ENCODE peak calls at places on chromosomes 11 and 22, in six cellular contexts. Z is OCI-LY7, B is neural progenitor cell, U is AG04449, D is epithelial cell of esophagus, O is AG04450. I is an unnamed sample.

GRCh38 chr22:20215742-20216141 is 52.4 kb downstream of the RTN4R start:
- DNase-seq in Z (no peak), B (no peak), U (no peak), D (no peak), O (no peak), I (no peak)

GRCh38 chr11:21988477-21988876 is 204.4 kb upstream of the ANO5 start:
- DNase-seq in Z (no peak), B (no peak), U (no peak), D (peak), O (no peak), I (no peak)

GRCh38 chr11:76590631-76590950 is 80.0 kb downstream of the LRRC32 start:
- DNase-seq in Z (no peak), B (no peak), U (no peak), D (no peak), O (no peak), I (no peak)

GRCh38 chr22:29369460-29369859 is 18.9 kb downstream of the AP1B1 start:
- DNase-seq in Z (no peak), B (peak), U (no peak), D (peak), O (no peak), I (peak)

GRCh38 chr22:27866136-27867091 is 52.6 kb downstream of the PITPNB start:
- DNase-seq in Z (no peak), B (no peak), U (peak), D (peak), O (peak), I (peak)

GRCh38 chr11:72673284-72673942 is 809 bp downstream of the PDE2A start:
- DNase-seq in Z (no peak), B (peak), U (no peak), D (no peak), O (no peak), I (no peak)

GRCh38 chr11:8810331-8811301 is 100.4 kb upstream of the AKIP1 start:
- DNase-seq in Z (no peak), B (peak), U (no peak), D (peak), O (peak), I (no peak)

GRCh38 chr11:12377824-12378593 is 638 bp downstream of the PARVA start:
- DNase-seq in Z (no peak), B (peak), U (peak), D (peak), O (no peak), I (no peak)

GRCh38 chr22:39943941-39944624 is 16.1 kb upstream of the TMA7B start:
- DNase-seq in Z (no peak), B (no peak), U (no peak), D (no peak), O (no peak), I (no peak)

GRCh38 chr22:30742291-30743256 is 47.9 kb downstream of the OSBP2 start:
- DNase-seq in Z (no peak), B (no peak), U (no peak), D (peak), O (no peak), I (no peak)

GRCh38 chr11:91394718-91395414 is 829.8 kb upstream of the FAT3 start:
- DNase-seq in Z (no peak), B (no peak), U (no peak), D (peak), O (no peak), I (no peak)

GRCh38 chr11:15670520-15671070 is 555.9 kb downstream of the INSC start:
- DNase-seq in Z (no peak), B (no peak), U (no peak), D (no peak), O (no peak), I (no peak)

GRCh38 chr11:68122936-68123539 is 1.9 kb upstream of the CHKA start:
- DNase-seq in Z (no peak), B (peak), U (no peak), D (no peak), O (no peak), I (no peak)

GRCh38 chr11:68125164-68125563 is 4.0 kb upstream of the CHKA start:
- DNase-seq in Z (no peak), B (no peak), U (no peak), D (no peak), O (no peak), I (no peak)

GRCh38 chr11:68127791-68128681 is 6.8 kb upstream of the CHKA start:
- DNase-seq in Z (no peak), B (peak), U (no peak), D (no peak), O (peak), I (peak)

GRCh38 chr11:68130121-68130520 is 8.9 kb upstream of the CHKA start:
- DNase-seq in Z (no peak), B (no peak), U (no peak), D (no peak), O (no peak), I (no peak)

GRCh38 chr11:68128682-68129327 is 7.6 kb upstream of the CHKA start:
- DNase-seq in Z (no peak), B (no peak), U (no peak), D (no peak), O (peak), I (peak)
- H3K4me3 ChIP-seq in Z (no peak), B (peak), U (peak), D (peak), O (peak), I (peak)

DNA sequence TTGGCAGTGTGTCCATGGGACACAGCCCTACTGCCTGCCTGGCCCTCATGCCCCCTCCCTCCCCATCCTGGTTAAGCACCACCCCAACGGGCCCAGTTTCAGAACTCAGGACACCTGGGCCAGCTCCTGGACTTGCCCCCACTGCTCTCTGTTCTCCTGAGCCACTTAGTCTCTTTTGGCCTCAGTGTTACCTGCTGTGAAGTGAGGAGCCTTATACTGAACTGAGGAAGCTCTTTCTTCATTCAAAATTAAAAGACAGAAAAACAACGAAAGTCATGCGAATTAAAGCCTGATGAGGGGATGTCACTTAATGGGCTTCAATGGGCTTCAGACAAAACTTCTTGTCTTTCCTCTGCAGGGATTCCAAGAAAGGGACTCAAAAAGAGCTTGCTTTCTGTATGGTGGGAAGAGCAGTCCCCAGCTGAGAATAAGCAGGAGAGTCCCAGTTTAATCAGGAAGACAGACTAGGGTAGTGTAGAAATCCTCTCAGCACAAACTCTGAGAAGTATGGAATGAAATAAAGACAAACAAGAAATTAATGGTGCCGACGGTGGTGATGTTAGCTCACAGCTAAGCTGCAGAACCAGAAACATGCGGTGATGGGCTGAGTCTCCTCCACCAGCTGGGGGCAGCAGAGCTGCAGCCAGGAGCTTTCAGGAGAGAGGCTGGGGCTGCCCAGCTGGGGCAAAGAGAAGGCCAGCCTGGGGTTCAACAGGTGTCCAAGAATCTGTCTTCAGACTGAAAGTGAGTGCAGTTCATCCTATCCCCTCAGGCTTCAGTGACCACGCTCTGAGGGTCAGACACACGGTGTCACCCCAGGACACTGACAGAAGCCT is 101.0 kb downstream of the GGTLC2 start:
- DNase-seq in Z (peak), B (peak), U (no peak), D (peak), O (no peak), I (no peak)
- TF ChIP-seq CTCF in Z (peak), B (peak), U (peak), D (peak), O (peak), I (peak)

GRCh38 chr11:2732261-2732939 is 32.6 kb upstream of the KCNQ1OT1 start:
- DNase-seq in Z (no peak), B (no peak), U (no peak), D (no peak), O (no peak), I (no peak)

GRCh38 chr11:2729841-2730240 is 30.0 kb upstream of the KCNQ1OT1 start:
- DNase-seq in Z (no peak), B (no peak), U (no peak), D (no peak), O (no peak), I (no peak)

GRCh38 chr11:2731285-2732125 is 31.7 kb upstream of the KCNQ1OT1 start:
- DNase-seq in Z (no peak), B (no peak), U (no peak), D (no peak), O (no peak), I (no peak)

GRCh38 chr11:2728663-2729332 is 29.0 kb upstream of the KCNQ1OT1 start:
- DNase-seq in Z (no peak), B (no peak), U (no peak), D (no peak), O (no peak), I (no peak)

GRCh38 chr11:2730323-2731284 is 30.8 kb upstream of the KCNQ1OT1 start:
- DNase-seq in Z (no peak), B (no peak), U (no peak), D (no peak), O (no peak), I (no peak)
- H3K4me3 ChIP-seq in Z (no peak), B (no peak), U (no peak), D (no peak), O (no peak), I (no peak)

GRCh38 chr11:132158696-132159095 is 788.3 kb downstream of the NTM start:
- DNase-seq in Z (no peak), B (no peak), U (no peak), D (peak), O (no peak), I (peak)

GRCh38 chr11:132161538-132161937 is 791.1 kb downstream of the NTM start:
- DNase-seq in Z (no peak), B (no peak), U (no peak), D (no peak), O (no peak), I (no peak)

DNA sequence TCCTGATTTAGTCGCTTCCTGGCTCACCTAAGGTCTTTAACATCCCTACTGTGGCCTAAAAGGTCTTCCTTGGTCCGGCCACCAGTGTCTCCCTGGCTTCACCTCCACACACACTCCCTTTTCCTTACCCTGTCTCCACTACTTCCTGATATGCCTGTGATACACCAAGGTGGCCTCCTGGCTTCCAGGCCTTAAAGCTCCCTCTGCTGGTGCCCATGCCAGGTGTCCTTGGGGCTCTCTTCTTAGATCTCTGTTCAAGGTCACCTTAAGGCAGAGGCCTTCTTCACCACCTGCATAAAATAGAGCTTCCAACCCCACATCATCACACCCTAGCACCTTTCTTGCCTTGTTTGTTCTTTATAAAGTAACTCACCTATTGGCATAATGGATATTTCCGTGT is 787.7 kb downstream of the NTM start:
- DNase-seq in Z (peak), B (peak), U (no peak), D (peak), O (no peak), I (no peak)
- TF ChIP-seq CTCF in Z (peak), B (peak), U (peak), D (peak), O (peak), I (peak)